ENCODE peak calls at places on chromosomes 6 and 20, in eight cellular contexts. C is left ventricle myocardium inferior; X is substantia nigra; O is CD8-positive, alpha-beta T cell; D is CD8-positive, alpha-beta memory T cell; N is naive thymus-derived CD4-positive, alpha-beta T cell; R is AG04450; Q is left lung. J is an unnamed sample.

GRCh38 chr20:25353754-25354705 is 36.6 kb downstream of the ABHD12 start:
- DNase-seq in C (no peak), X (no peak), O (no peak), D (no peak), N (no peak), R (no peak), Q (no peak), J (no peak)

GRCh38 chr6:111928139-111928538 is 54.9 kb upstream of the FYN start:
- DNase-seq in C (no peak), X (no peak), O (no peak), D (no peak), N (no peak), R (no peak), Q (no peak), J (no peak)

GRCh38 chr20:21229163-21229562 is 74.0 kb upstream of the XRN2 start:
- DNase-seq in C (no peak), X (no peak), O (no peak), D (no peak), N (no peak), R (no peak), Q (no peak), J (no peak)

GRCh38 chr6:130069471-130069870 is 51.1 kb downstream of the L3MBTL3 start:
- DNase-seq in C (no peak), X (no peak), O (no peak), D (no peak), N (no peak), R (no peak), Q (no peak), J (no peak)

GRCh38 chr6:161186173-161186769 is 87.6 kb downstream of the AGPAT4 start:
- DNase-seq in C (no peak), X (no peak), O (no peak), D (no peak), N (no peak), R (no peak), Q (peak; percentile 70), J (peak; percentile 31)

GRCh38 chr6:170057961-170058877 is 232.7 kb downstream of the DLL1 start:
- DNase-seq in C (no peak), X (no peak), O (no peak), D (no peak), N (no peak), R (no peak), Q (peak; percentile 80), J (no peak)

GRCh38 chr6:80639243-80639642 is 532.8 kb downstream of the BCKDHB start:
- DNase-seq in C (no peak), X (no peak), O (no peak), D (no peak), N (no peak), R (no peak), Q (no peak), J (no peak)

GRCh38 chr20:58129736-58130135 is 98.7 kb downstream of the ANKRD60 start:
- DNase-seq in C (no peak), X (no peak), O (no peak), D (no peak), N (no peak), R (no peak), Q (no peak), J (no peak)

GRCh38 chr20:50731930-50732690 is 730 bp downstream of the PARD6B start:
- DNase-seq in C (no peak), X (no peak), O (no peak), D (no peak), N (no peak), R (no peak), Q (no peak), J (no peak)

GRCh38 chr20:45783656-45784294 is 7.9 kb downstream of the WFDC3 start:
- DNase-seq in C (peak; percentile 41), X (no peak), O (no peak), D (no peak), N (no peak), R (no peak), Q (no peak), J (no peak)

GRCh38 chr6:61809004-61809595 is 476.9 kb downstream of the KHDRBS2 start:
- DNase-seq in C (no peak), X (no peak), O (no peak), D (no peak), N (no peak), R (no peak), Q (no peak), J (no peak)

GRCh38 chr6:89268776-89269175 is 46.3 kb downstream of the GABRR2 start:
- DNase-seq in C (no peak), X (no peak), O (no peak), D (no peak), N (no peak), R (no peak), Q (no peak), J (no peak)

GRCh38 chr20:36585410-36586125 is 12.2 kb downstream of the TGIF2 start:
- DNase-seq in C (no peak), X (no peak), O (no peak), D (no peak), N (no peak), R (no peak), Q (no peak), J (no peak)

GRCh38 chr6:112268011-112268410 is 13.6 kb upstream of the LAMA4 start:
- DNase-seq in C (no peak), X (no peak), O (no peak), D (no peak), N (no peak), R (no peak), Q (no peak), J (no peak)

GRCh38 chr6:43105538-43106218 is 29.6 kb downstream of the PTK7 start:
- DNase-seq in C (no peak), X (no peak), O (no peak), D (no peak), N (no peak), R (no peak), Q (no peak), J (no peak)

GRCh38 chr6:90175627-90176538 is 120.8 kb downstream of the BACH2 start:
- DNase-seq in C (no peak), X (no peak), O (peak; percentile 53), D (no peak), N (no peak), R (no peak), Q (no peak), J (peak; percentile 31)

GRCh38 chr6:98894810-98895209 is 52.9 kb downstream of the FBXL4 start:
- DNase-seq in C (no peak), X (no peak), O (no peak), D (no peak), N (no peak), R (no peak), Q (no peak), J (no peak)

GRCh38 chr6:165056292-165056691 is 253.1 kb downstream of the C6orf118 start:
- DNase-seq in C (no peak), X (no peak), O (no peak), D (no peak), N (no peak), R (no peak), Q (no peak), J (no peak)

GRCh38 chr6:81997091-81997926 is 244.8 kb upstream of the TENT5A start:
- DNase-seq in C (no peak), X (no peak), O (no peak), D (no peak), N (no peak), R (peak; percentile 56), Q (no peak), J (no peak)

DNA sequence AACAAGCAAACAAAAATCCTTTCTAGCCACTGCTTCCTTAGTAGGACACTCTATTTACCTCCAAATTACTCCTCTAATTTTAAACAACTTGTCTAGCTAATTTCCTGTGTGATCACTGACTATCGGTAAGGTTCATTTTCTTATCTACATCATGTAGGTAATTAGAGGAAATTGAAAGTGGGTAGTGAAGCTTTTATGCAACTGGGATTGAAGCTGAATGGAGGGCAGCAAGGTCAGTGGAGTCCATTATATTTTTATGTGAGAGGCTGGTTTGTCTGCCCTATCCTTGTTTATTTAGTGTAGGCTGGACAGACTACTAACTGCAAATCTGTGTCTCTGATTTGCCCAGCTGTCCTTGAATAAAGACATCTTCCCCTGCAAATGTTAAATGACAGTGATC is 88.5 kb upstream of the SIM1 start:
- DNase-seq in C (no peak), X (no peak), O (no peak), D (no peak), N (no peak), R (no peak), Q (no peak), J (no peak)
- H3K27ac ChIP-seq in C (no peak overlapping the region), X (no peak overlapping the region), O (no peak overlapping the region), D (no peak overlapping the region), N (no peak overlapping the region), R (no peak overlapping the region), Q (no peak overlapping the region), J (no peak overlapping the region)

GRCh38 chr6:166970776-166971175 is 14.4 kb upstream of the RNASET2 start:
- DNase-seq in C (no peak), X (no peak), O (no peak), D (no peak), N (no peak), R (no peak), Q (no peak), J (no peak)
- H3K27ac ChIP-seq in C (no peak overlapping the region), X (peak overlapping the region; percentile 30), O (no peak overlapping the region), D (no peak overlapping the region), N (peak overlapping the region; percentile 62), R (no peak overlapping the region), Q (no peak overlapping the region), J (no peak overlapping the region)

GRCh38 chr6:45445364-45445748 is 67.6 kb upstream of the SUPT3H start:
- DNase-seq in C (no peak), X (no peak), O (no peak), D (no peak), N (no peak), R (no peak), Q (no peak), J (no peak)

GRCh38 chr6:45445749-45446454 is 68.2 kb upstream of the SUPT3H start:
- DNase-seq in C (peak; percentile 59), X (no peak), O (peak; percentile 32), D (peak; percentile 12), N (no peak), R (peak; percentile 98), Q (peak; percentile 77), J (peak; percentile 83)

GRCh38 chr6:45448417-45449389 is 71.0 kb upstream of the SUPT3H start:
- DNase-seq in C (no peak), X (no peak), O (no peak), D (no peak), N (no peak), R (no peak), Q (no peak), J (no peak)

GRCh38 chr6:45447721-45448120 is 70.0 kb upstream of the SUPT3H start:
- DNase-seq in C (no peak), X (no peak), O (no peak), D (no peak), N (no peak), R (no peak), Q (no peak), J (no peak)

DNA sequence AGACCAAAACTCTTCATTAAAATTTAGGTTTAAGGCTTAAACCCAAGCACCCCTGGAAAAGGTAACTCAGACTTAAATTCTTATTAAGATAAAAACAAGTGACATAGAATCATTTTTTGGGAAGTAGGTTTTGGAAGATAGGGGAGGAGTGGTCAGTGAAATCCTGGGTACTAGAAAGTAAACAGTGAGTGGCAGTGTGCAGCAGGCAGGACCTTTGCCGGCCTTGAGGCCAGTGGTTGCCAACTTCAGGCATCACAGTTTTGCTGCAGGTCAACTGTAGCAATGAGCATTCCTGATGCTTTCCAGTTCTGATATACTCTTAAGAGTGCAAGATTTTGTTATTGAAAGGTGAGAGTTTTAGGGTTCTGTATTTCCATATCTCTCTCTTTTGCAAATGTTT is 69.3 kb upstream of the SUPT3H start:
- DNase-seq in C (no peak), X (no peak), O (no peak), D (no peak), N (no peak), R (no peak), Q (peak; percentile 31), J (no peak)
- H3K27ac ChIP-seq in C (no peak overlapping the region), X (no peak overlapping the region), O (no peak overlapping the region), D (peak overlapping the region; percentile 51), N (no peak overlapping the region), R (no peak overlapping the region), Q (peak overlapping the region; percentile 83), J (no peak overlapping the region)

GRCh38 chr6:139370707-139371345 is 3.6 kb downstream of the CITED2 start:
- DNase-seq in C (no peak), X (no peak), O (no peak), D (no peak), N (no peak), R (no peak), Q (no peak), J (no peak)
- H3K27ac ChIP-seq in C (peak overlapping the region; percentile 96), X (no peak overlapping the region), O (peak overlapping the region; percentile 0), D (no peak overlapping the region), N (peak overlapping the region; percentile 82), R (no peak overlapping the region), Q (peak overlapping the region; percentile 97), J (peak overlapping the region; percentile 92)